ENCODE peak calls at places on chromosomes 5 and 9, in four cellular contexts. W is stomach, S is tibial nerve, J is transverse colon. G is an unnamed sample.
A peak's percentile ranks its signal among the peaks of the same experiment; 100 is the strongest.

GRCh38 chr5:151550146-151550545 is 41.0 kb downstream of the FAT2 start:
- DNase-seq in J (no peak), S (no peak), W (no peak), G (no peak)

GRCh38 chr5:153974131-153974812 is 64.4 kb downstream of the FAM114A2 start:
- DNase-seq in S (no peak), W (no peak), J (peak; percentile 19), G (no peak)

GRCh38 chr5:102600964-102601363 is 102.2 kb upstream of the SLCO6A1 start:
- DNase-seq in J (no peak), S (no peak), W (no peak), G (no peak)

GRCh38 chr5:178341091-178341960 is 108.7 kb upstream of the PHYKPL start:
- DNase-seq in W (no peak), S (no peak), J (no peak), G (no peak)

GRCh38 chr9:28456886-28457285 is 883.6 kb upstream of the C9orf72 start:
- DNase-seq in W (no peak), S (no peak), J (no peak), G (no peak)

GRCh38 chr5:159441441-159441840 is 111.2 kb upstream of the IL12B start:
- DNase-seq in J (no peak), S (no peak), W (no peak), G (no peak)

GRCh38 chr9:98796364-98797101 is at the start of gene ANKS6:
- DNase-seq in S (peak; percentile 72), J (peak; percentile 89), W (peak; percentile 91), G (peak; percentile 83)

GRCh38 chr9:20512636-20513035 is 109.7 kb downstream of the MLLT3 start:
- DNase-seq in J (no peak), W (no peak), S (no peak), G (no peak)

GRCh38 chr9:121989010-121989409 is 104.1 kb downstream of the TTLL11 start:
- DNase-seq in S (no peak), W (no peak), J (no peak), G (no peak)

GRCh38 chr5:111232311-111233049 is 8.3 kb downstream of the CAMK4 start:
- DNase-seq in J (no peak), S (no peak), W (no peak), G (no peak)

GRCh38 chr5:111227805-111228204 is 3.6 kb downstream of the CAMK4 start:
- DNase-seq in S (no peak), J (peak; percentile 25), W (no peak), G (no peak)

GRCh38 chr5:111231053-111231586 is 6.9 kb downstream of the CAMK4 start:
- DNase-seq in J (no peak), W (no peak), S (no peak), G (no peak)

GRCh38 chr5:111229126-111229525 is 4.9 kb downstream of the CAMK4 start:
- DNase-seq in J (no peak), W (no peak), S (no peak), G (no peak)

GRCh38 chr5:111229871-111230812 is 6.0 kb downstream of the CAMK4 start:
- DNase-seq in J (no peak), S (no peak), W (no peak), G (no peak)
- TF ChIP-seq EP300 in J (no peak), S (no peak), W (no peak), G (no peak)

GRCh38 chr5:91311697-91312501 is 71.2 kb downstream of the ARRDC3 start:
- DNase-seq in W (peak; percentile 50), J (peak; percentile 61), S (peak; percentile 59), G (peak; percentile 82)
- TF ChIP-seq EP300 in W (peak; percentile 51), J (peak; percentile 18), S (no peak), G (no peak)

GRCh38 chr9:115167175-115167574 is 49.2 kb upstream of the TNC start:
- DNase-seq in J (no peak), W (no peak), S (no peak), G (no peak)
- TF ChIP-seq EP300 in J (no peak), W (no peak), S (no peak), G (no peak)

GRCh38 chr5:65925601-65926275 is 637 bp upstream of the ERBIN start:
- DNase-seq in W (peak; percentile 84), J (peak; percentile 85), S (peak; percentile 59), G (peak; percentile 87)
- TF ChIP-seq EP300 in W (no peak), J (no peak), S (no peak), G (no peak)

GRCh38 chr9:14238518-14238917 is 75.4 kb downstream of the NFIB start:
- DNase-seq in S (no peak), W (no peak), J (no peak), G (no peak)
- TF ChIP-seq EP300 in S (no peak), W (no peak), J (no peak), G (no peak)

DNA sequence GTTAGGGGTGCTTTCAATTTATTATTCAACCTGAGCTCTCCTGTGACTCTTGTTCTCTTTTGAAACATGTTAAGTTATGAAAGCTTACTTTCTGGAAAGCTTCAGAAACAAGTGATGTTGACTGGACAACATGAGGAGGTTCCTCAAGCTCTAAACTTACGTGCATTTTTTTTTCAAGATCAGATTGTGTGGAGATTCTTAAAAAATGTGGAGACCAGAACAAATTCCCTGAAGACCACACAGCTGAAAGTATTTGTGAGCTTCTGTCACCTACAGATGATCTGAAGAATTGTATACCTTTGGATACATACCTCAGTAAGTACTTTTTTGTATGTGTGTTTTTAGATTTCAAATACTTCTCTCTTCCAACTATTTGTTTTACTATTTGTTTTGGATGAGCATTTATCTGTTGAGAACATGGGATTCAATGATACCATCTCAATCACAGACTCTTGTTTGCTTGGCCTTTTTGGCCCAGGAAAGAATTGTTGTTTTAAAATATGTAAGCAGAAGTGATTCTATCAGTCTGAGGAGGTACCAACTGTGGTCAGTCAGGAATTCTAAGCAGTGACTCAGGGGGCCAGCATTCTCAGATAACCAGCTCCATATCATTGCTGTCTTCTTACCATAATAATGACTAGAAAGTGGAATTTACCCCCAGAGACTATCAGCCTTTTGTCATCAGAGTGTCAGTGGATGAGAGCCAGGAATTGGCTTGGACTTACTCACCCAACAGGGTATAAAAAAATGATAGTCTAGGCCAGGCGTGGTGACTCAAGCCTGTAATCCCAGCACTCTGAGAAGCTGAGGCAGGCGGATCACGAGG is 34.4 kb upstream of the GLIPR2 start:
- DNase-seq in S (no peak), W (no peak), J (no peak), G (no peak)
- TF ChIP-seq EP300 in S (no peak), W (no peak), J (no peak), G (no peak)

G was measured in ovary.